ENCODE peak calls at places on chromosomes 12 and 14, in nine cellular contexts. A is activated CD4-positive, alpha-beta T cell treated with anti-CD3 and anti-CD28 coated beads for 24 hours; Z is naive thymus-derived CD4-positive, alpha-beta T cell; R is WERI-Rb-1; G is SW480; J is heart right ventricle; V is AG09309; I is hepatic stellate cell; M is kidney glomerular epithelial cell. X is an unnamed sample.

GRCh38 chr12:113088971-113089756 is 32.6 kb downstream of the DTX1 start:
- DNase-seq in M (no peak), I (no peak), V (no peak), A (peak), Z (no peak), J (no peak), R (no peak), G (peak), X (peak)

GRCh38 chr14:105364100-105364708 is 34.1 kb upstream of the TEX22 start:
- DNase-seq in V (no peak), I (peak), G (peak), J (no peak), R (peak), M (no peak), A (no peak), Z (no peak), X (no peak)

GRCh38 chr14:51304428-51304827 is 64.4 kb downstream of the TMX1 start:
- DNase-seq in V (no peak), G (no peak), J (no peak), R (no peak), M (peak), I (no peak), A (no peak), Z (no peak), X (no peak)

GRCh38 chr12:79409562-79409961 is 281.2 kb downstream of the PAWR start:
- DNase-seq in M (peak), Z (no peak), V (no peak), J (no peak), I (no peak), A (no peak), G (no peak), R (no peak), X (no peak)

GRCh38 chr14:33611405-33612183 is 339.3 kb downstream of the EGLN3 start:
- DNase-seq in V (no peak), Z (no peak), I (no peak), G (no peak), A (no peak), M (no peak), J (no peak), R (no peak), X (no peak)

GRCh38 chr14:22428681-22429315 is 160.2 kb downstream of the DAD1 start:
- DNase-seq in M (no peak), V (no peak), Z (no peak), R (no peak), A (no peak), I (peak), G (no peak), J (no peak), X (no peak)

GRCh38 chr14:70971588-70971987 is 64.3 kb downstream of the PCNX1 start:
- DNase-seq in Z (no peak), A (no peak), J (no peak), M (no peak), G (no peak), V (no peak), R (no peak), I (no peak), X (no peak)

GRCh38 chr12:56993346-56993745 is 13.0 kb downstream of the ZBTB39 start:
- DNase-seq in M (no peak), Z (no peak), R (no peak), I (no peak), A (no peak), J (no peak), G (no peak), V (no peak), X (no peak)

GRCh38 chr12:58346032-58346632 is 404.8 kb downstream of the ATP23 start:
- DNase-seq in J (no peak), R (no peak), A (no peak), G (peak), I (peak), Z (no peak), M (peak), V (no peak), X (no peak)